ENCODE peak calls at places on chromosomes 4 and X, in four cellular contexts. One of them, this sample, is unnamed.

GRCh38 chr4:25865586-25865985 is 2.8 kb upstream of the SEL1L3 start:
- DNase-seq in ovary: no peak
- DNase-seq in iPS-NIHi11: peak
- DNase-seq in NCI-H1436: peak
- DNase-seq in this sample: no peak

GRCh38 chrX:31334997-31335396 is 263.2 kb upstream of the FTHL17 start:
- DNase-seq in ovary: no peak
- DNase-seq in iPS-NIHi11: no peak
- DNase-seq in NCI-H1436: no peak
- DNase-seq in this sample: no peak

GRCh38 chr4:146368209-146368608 is 153.5 kb downstream of the SLC10A7 start:
- DNase-seq in NCI-H1436: no peak
- DNase-seq in ovary: no peak
- DNase-seq in iPS-NIHi11: no peak
- DNase-seq in this sample: peak

GRCh38 chr4:24793219-24794005 is 2.0 kb upstream of the SOD3 start:
- DNase-seq in iPS-NIHi11: no peak
- DNase-seq in NCI-H1436: no peak
- DNase-seq in ovary: no peak
- DNase-seq in this sample: no peak

GRCh38 chr4:107643021-107643420 is 77.0 kb downstream of the PAPSS1 start:
- DNase-seq in ovary: no peak
- DNase-seq in NCI-H1436: no peak
- DNase-seq in iPS-NIHi11: no peak
- DNase-seq in this sample: no peak

GRCh38 chr4:21134994-21135393 is 434.7 kb downstream of the PACRGL start:
- DNase-seq in iPS-NIHi11: no peak
- DNase-seq in ovary: no peak
- DNase-seq in NCI-H1436: no peak
- DNase-seq in this sample: no peak

GRCh38 chr4:6939761-6940743 is 30.4 kb downstream of the TBC1D14 start:
- DNase-seq in ovary: no peak
- DNase-seq in iPS-NIHi11: no peak
- DNase-seq in NCI-H1436: no peak
- DNase-seq in this sample: no peak

GRCh38 chr4:122364700-122365404 is 14.0 kb upstream of the ADAD1 start:
- DNase-seq in NCI-H1436: no peak
- DNase-seq in ovary: no peak
- DNase-seq in iPS-NIHi11: no peak
- DNase-seq in this sample: no peak

GRCh38 chr4:173794662-173795061 is 264.6 kb upstream of the HAND2 start:
- DNase-seq in iPS-NIHi11: no peak
- DNase-seq in NCI-H1436: no peak
- DNase-seq in ovary: no peak
- DNase-seq in this sample: no peak

GRCh38 chr4:683247-683897 is 5.6 kb downstream of the SLC49A3 start:
- DNase-seq in NCI-H1436: no peak
- DNase-seq in iPS-NIHi11: no peak
- DNase-seq in ovary: no peak
- DNase-seq in this sample: peak

GRCh38 chrX:113157496-113157895 is 316.9 kb upstream of the AMOT start:
- DNase-seq in iPS-NIHi11: no peak
- DNase-seq in ovary: no peak
- DNase-seq in NCI-H1436: no peak
- DNase-seq in this sample: no peak

GRCh38 chrX:124045109-124045508 is 83.6 kb downstream of the STAG2 start:
- DNase-seq in ovary: no peak
- DNase-seq in iPS-NIHi11: no peak
- DNase-seq in NCI-H1436: no peak
- DNase-seq in this sample: no peak

GRCh38 chr4:20960291-20960690 is 260.0 kb downstream of the PACRGL start:
- DNase-seq in iPS-NIHi11: no peak
- DNase-seq in NCI-H1436: no peak
- DNase-seq in ovary: no peak
- DNase-seq in this sample: no peak

GRCh38 chr4:30948653-30949052 is 228.5 kb downstream of the PCDH7 start:
- DNase-seq in iPS-NIHi11: no peak
- DNase-seq in ovary: no peak
- DNase-seq in NCI-H1436: no peak
- DNase-seq in this sample: no peak

GRCh38 chrX:15241258-15241657 is 28.6 kb downstream of the ASB9 start:
- DNase-seq in ovary: no peak
- DNase-seq in iPS-NIHi11: no peak
- DNase-seq in NCI-H1436: no peak
- DNase-seq in this sample: no peak

GRCh38 chrX:16429391-16429790 is 220.6 kb upstream of the S100G start:
- DNase-seq in iPS-NIHi11: no peak
- DNase-seq in NCI-H1436: no peak
- DNase-seq in ovary: no peak
- DNase-seq in this sample: no peak

GRCh38 chr4:6032249-6033244 is 14.3 kb upstream of the C4orf50 start:
- DNase-seq in NCI-H1436: no peak
- DNase-seq in ovary: no peak
- DNase-seq in iPS-NIHi11: no peak
- DNase-seq in this sample: no peak

GRCh38 chrX:71143508-71143907 is 1.1 kb upstream of the NLGN3 start:
- DNase-seq in NCI-H1436: no peak
- DNase-seq in iPS-NIHi11: no peak
- DNase-seq in ovary: peak
- DNase-seq in this sample: peak

GRCh38 chr4:169963998-169964397 is 62.2 kb downstream of the MFAP3L start:
- DNase-seq in NCI-H1436: no peak
- DNase-seq in ovary: no peak
- DNase-seq in iPS-NIHi11: no peak
- DNase-seq in this sample: no peak

GRCh38 chrX:5681159-5681558 is 547.5 kb downstream of the NLGN4X start:
- DNase-seq in NCI-H1436: no peak
- DNase-seq in ovary: no peak
- DNase-seq in iPS-NIHi11: peak
- DNase-seq in this sample: no peak

GRCh38 chr4:76689079-76689817 is 208.7 kb downstream of the SOWAHB start:
- DNase-seq in ovary: peak
- DNase-seq in iPS-NIHi11: peak
- DNase-seq in NCI-H1436: peak
- DNase-seq in this sample: peak

GRCh38 chrX:150164971-150165605 is 198.0 kb upstream of the MAMLD1 start:
- DNase-seq in iPS-NIHi11: no peak
- DNase-seq in ovary: no peak
- DNase-seq in NCI-H1436: no peak
- DNase-seq in this sample: no peak

GRCh38 chrX:136209016-136209738 is 42.0 kb downstream of the MAP7D3 start:
- DNase-seq in iPS-NIHi11: peak
- DNase-seq in NCI-H1436: peak
- DNase-seq in ovary: peak
- DNase-seq in this sample: peak

GRCh38 chrX:15334561-15334960 is 762 bp downstream of the PIGA start:
- DNase-seq in iPS-NIHi11: no peak
- DNase-seq in ovary: no peak
- DNase-seq in NCI-H1436: no peak
- DNase-seq in this sample: no peak

GRCh38 chr4:55871299-55871800 is 17.9 kb downstream of the EXOC1 start:
- DNase-seq in NCI-H1436: no peak
- DNase-seq in iPS-NIHi11: no peak
- DNase-seq in ovary: no peak
- DNase-seq in this sample: no peak

GRCh38 chrX:57651169-57651919 is 28.7 kb downstream of the NLRP2B start:
- DNase-seq in NCI-H1436: no peak
- DNase-seq in ovary: no peak
- DNase-seq in iPS-NIHi11: no peak
- DNase-seq in this sample: no peak

This sample was measured in adrenal gland.